ENCODE peak calls at places on chromosomes 3 and 15, in five cellular contexts. S is thoracic aorta, T is breast epithelium, G is progenitor cell of endocrine pancreas, K is PC-3. F is an unnamed sample.

GRCh38 chr3:101509811-101510210 is 3.2 kb downstream of the SENP7 start:
- DNase-seq in S (no peak), G (no peak), K (peak), T (no peak), F (no peak)

GRCh38 chr15:66882251-66883020 is 180.4 kb downstream of the SMAD6 start:
- DNase-seq in T (no peak), G (no peak), S (peak), K (peak), F (no peak)

GRCh38 chr15:71595846-71596553 is 214.4 kb upstream of the NR2E3 start:
- DNase-seq in T (no peak), K (no peak), G (no peak), S (no peak), F (no peak)

GRCh38 chr3:24510030-24510648 is 15.5 kb upstream of the THRB start:
- DNase-seq in S (no peak), G (no peak), T (no peak), K (peak), F (no peak)

GRCh38 chr3:11825271-11825670 is 21.4 kb downstream of the TAMM41 start:
- DNase-seq in K (no peak), S (no peak), T (no peak), G (no peak), F (no peak)

GRCh38 chr3:133038731-133039398 is 674 bp downstream of the TMEM108 start:
- DNase-seq in K (no peak), T (no peak), G (peak), S (no peak), F (peak)

GRCh38 chr3:127342735-127343134 is 54.9 kb upstream of the PRR20G start:
- DNase-seq in T (no peak), G (no peak), S (no peak), K (no peak), F (no peak)

GRCh38 chr15:88975891-88976290 is 62.7 kb upstream of the MFGE8 start:
- DNase-seq in K (no peak), T (no peak), S (no peak), G (no peak), F (no peak)

GRCh38 chr15:56732135-56732880 is 1.0 kb downstream of the ZNF280D start:
- DNase-seq in S (no peak), T (no peak), G (no peak), K (no peak), F (no peak)

DNA sequence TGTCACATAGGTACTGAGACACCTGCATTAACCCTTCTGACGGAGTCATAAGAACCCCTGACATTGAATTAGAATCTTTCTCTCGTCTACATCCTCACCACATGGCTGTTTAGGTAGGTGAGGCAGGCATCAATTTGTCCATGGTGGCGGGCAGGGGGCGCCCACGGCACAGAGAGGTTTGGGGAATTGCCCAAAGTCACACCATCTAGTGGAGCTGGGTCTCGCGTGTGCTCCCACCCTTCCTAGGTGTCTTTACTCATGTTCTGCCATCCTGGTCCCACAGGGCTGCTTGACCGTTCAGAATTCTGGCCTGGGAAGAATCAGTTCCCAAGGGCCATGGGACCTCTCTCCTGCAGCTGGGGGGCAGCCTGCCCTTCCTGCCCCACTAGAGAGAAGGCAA is 14.7 kb upstream of the DLL4 start:
- DNase-seq in G (no peak), T (no peak), K (no peak), S (no peak), F (no peak)
- TF ChIP-seq CTCF in G (peak), T (no peak), K (no peak), S (no peak), F (no peak)

GRCh38 chr3:139520028-139520737 is 19.4 kb downstream of the RBP1 start:
- DNase-seq in G (no peak), S (no peak), T (no peak), K (peak), F (peak)

GRCh38 chr3:139522421-139522820 is 17.1 kb downstream of the RBP1 start:
- DNase-seq in K (no peak), G (no peak), S (no peak), T (no peak), F (no peak)

GRCh38 chr3:139521811-139522210 is 17.7 kb downstream of the RBP1 start:
- DNase-seq in T (no peak), K (no peak), S (no peak), G (no peak), F (no peak)

GRCh38 chr3:139518926-139519842 is 20.4 kb downstream of the RBP1 start:
- DNase-seq in S (no peak), G (no peak), T (no peak), K (no peak), F (no peak)

GRCh38 chr3:139521144-139521543 is 18.4 kb downstream of the RBP1 start:
- DNase-seq in G (no peak), T (no peak), S (no peak), K (no peak), F (no peak)
- TF ChIP-seq CTCF in G (no peak), T (no peak), S (no peak), K (no peak), F (no peak)

DNA sequence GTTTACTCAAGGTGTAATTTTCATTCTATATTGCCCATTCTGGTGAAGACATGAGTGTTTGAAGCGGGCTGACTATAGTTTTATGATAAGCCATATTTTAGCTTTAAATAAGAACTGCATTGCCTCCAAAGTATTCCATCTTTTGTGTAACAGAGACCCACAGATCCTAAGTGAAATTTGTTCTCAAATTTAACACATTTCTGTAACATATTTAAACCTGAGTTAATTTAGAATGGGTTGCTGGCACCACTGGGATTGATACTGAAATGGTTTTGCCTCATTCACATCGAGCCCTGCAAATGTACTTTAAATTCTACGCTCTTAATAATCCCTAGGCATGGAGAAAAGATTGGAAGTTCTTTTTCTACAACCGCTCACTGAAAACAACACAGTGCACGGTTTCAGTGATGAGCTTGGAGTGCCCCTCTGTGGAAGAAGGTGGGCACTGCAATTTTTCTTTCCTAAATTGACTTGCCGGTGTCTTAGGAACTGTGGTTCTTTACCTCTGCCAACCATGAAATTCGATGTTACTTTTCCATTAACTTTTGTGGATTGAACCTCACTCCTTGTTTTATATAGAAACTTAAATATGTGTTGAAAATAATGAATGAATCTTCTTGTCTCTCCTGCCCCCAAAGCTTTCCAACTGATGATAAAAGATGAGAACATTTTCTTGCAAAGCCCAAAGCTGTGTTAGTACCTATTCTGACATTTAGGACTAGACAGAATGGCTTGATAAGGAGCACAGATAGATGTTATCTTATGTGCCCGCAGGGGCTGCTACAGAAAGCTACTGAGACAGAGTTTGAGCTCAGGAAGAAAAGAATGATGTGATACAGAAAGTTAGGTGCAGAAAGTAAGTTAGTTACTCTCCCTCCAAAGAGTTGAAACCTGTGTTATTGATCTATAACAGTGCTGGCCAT is 109.7 kb upstream of the ATP11B start:
- DNase-seq in T (no peak), K (peak), S (no peak), G (peak), F (peak)
- TF ChIP-seq CTCF in T (peak), K (peak), S (peak), G (peak), F (peak)

GRCh38 chr3:168080022-168080421 is 15.7 kb downstream of the GOLIM4 start:
- DNase-seq in G (no peak), T (no peak), K (no peak), S (no peak), F (no peak)

GRCh38 chr3:168081856-168082255 is 13.9 kb downstream of the GOLIM4 start:
- DNase-seq in K (no peak), T (no peak), G (no peak), S (no peak), F (no peak)

GRCh38 chr3:168081171-168081771 is 14.5 kb downstream of the GOLIM4 start:
- DNase-seq in K (no peak), G (no peak), T (no peak), S (no peak), F (no peak)

GRCh38 chr3:168077091-168077490 is 18.6 kb downstream of the GOLIM4 start:
- DNase-seq in G (no peak), T (no peak), K (peak), S (no peak), F (no peak)

GRCh38 chr3:168080499-168081170 is 15.1 kb downstream of the GOLIM4 start:
- DNase-seq in G (no peak), S (no peak), K (no peak), T (no peak), F (no peak)
- TF ChIP-seq CTCF in G (no peak), S (no peak), K (no peak), T (no peak), F (no peak)